ENCODE peak calls at places on chromosomes 6 and 20, in six cellular contexts. One of them, this sample, is unnamed.

GRCh38 chr6:5846889-5847288 is 159.8 kb downstream of the NRN1 start:
- DNase-seq in brain microvascular endothelial cell: no peak
- DNase-seq in glutamatergic neuron: no peak
- DNase-seq in H7: no peak
- DNase-seq in AG04450: no peak
- DNase-seq in pulmonary artery endothelial cell: no peak
- DNase-seq in this sample: no peak

GRCh38 chr6:1079525-1079924 is 232.4 kb upstream of the FOXQ1 start:
- DNase-seq in AG04450: no peak
- DNase-seq in brain microvascular endothelial cell: peak
- DNase-seq in pulmonary artery endothelial cell: no peak
- DNase-seq in glutamatergic neuron: no peak
- DNase-seq in H7: no peak
- DNase-seq in this sample: no peak

GRCh38 chr6:43831211-43831610 is 61.2 kb downstream of the VEGFA start:
- DNase-seq in brain microvascular endothelial cell: no peak
- DNase-seq in glutamatergic neuron: no peak
- DNase-seq in AG04450: no peak
- DNase-seq in H7: no peak
- DNase-seq in pulmonary artery endothelial cell: no peak
- DNase-seq in this sample: no peak

GRCh38 chr20:24289737-24290481 is 179.5 kb upstream of the SYNDIG1 start:
- DNase-seq in brain microvascular endothelial cell: no peak
- DNase-seq in pulmonary artery endothelial cell: no peak
- DNase-seq in H7: peak
- DNase-seq in AG04450: no peak
- DNase-seq in glutamatergic neuron: no peak
- DNase-seq in this sample: peak

GRCh38 chr6:109821494-109821893 is 130.4 kb downstream of the FIG4 start:
- DNase-seq in brain microvascular endothelial cell: no peak
- DNase-seq in AG04450: no peak
- DNase-seq in H7: no peak
- DNase-seq in glutamatergic neuron: no peak
- DNase-seq in pulmonary artery endothelial cell: no peak
- DNase-seq in this sample: no peak

GRCh38 chr20:52905235-52905634 is 66.9 kb upstream of the TSHZ2 start:
- DNase-seq in brain microvascular endothelial cell: no peak
- DNase-seq in H7: peak
- DNase-seq in glutamatergic neuron: no peak
- DNase-seq in pulmonary artery endothelial cell: no peak
- DNase-seq in AG04450: no peak
- DNase-seq in this sample: no peak

GRCh38 chr6:20746024-20746423 is 211.8 kb downstream of the CDKAL1 start:
- DNase-seq in brain microvascular endothelial cell: no peak
- DNase-seq in glutamatergic neuron: no peak
- DNase-seq in pulmonary artery endothelial cell: no peak
- DNase-seq in AG04450: no peak
- DNase-seq in H7: no peak
- DNase-seq in this sample: no peak

GRCh38 chr6:36360241-36361054 is 23.8 kb upstream of the BNIP5 start:
- DNase-seq in H7: peak
- DNase-seq in glutamatergic neuron: peak
- DNase-seq in AG04450: no peak
- DNase-seq in pulmonary artery endothelial cell: no peak
- DNase-seq in brain microvascular endothelial cell: peak
- DNase-seq in this sample: peak

GRCh38 chr6:37882724-37883413 is 63.3 kb downstream of the ZFAND3 start:
- DNase-seq in brain microvascular endothelial cell: peak
- DNase-seq in H7: no peak
- DNase-seq in glutamatergic neuron: no peak
- DNase-seq in pulmonary artery endothelial cell: no peak
- DNase-seq in AG04450: peak
- DNase-seq in this sample: no peak

GRCh38 chr6:13863699-13864155 is 49.4 kb upstream of the MCUR1 start:
- DNase-seq in H7: no peak
- DNase-seq in pulmonary artery endothelial cell: no peak
- DNase-seq in AG04450: no peak
- DNase-seq in glutamatergic neuron: no peak
- DNase-seq in brain microvascular endothelial cell: no peak
- DNase-seq in this sample: no peak

GRCh38 chr6:27251672-27252251 is 4.3 kb downstream of the PRSS16 start:
- DNase-seq in AG04450: no peak
- DNase-seq in pulmonary artery endothelial cell: no peak
- DNase-seq in H7: peak
- DNase-seq in brain microvascular endothelial cell: peak
- DNase-seq in glutamatergic neuron: peak
- DNase-seq in this sample: peak

GRCh38 chr6:47111685-47112084 is 69.6 kb upstream of the ADGRF1 start:
- DNase-seq in H7: no peak
- DNase-seq in pulmonary artery endothelial cell: no peak
- DNase-seq in AG04450: peak
- DNase-seq in glutamatergic neuron: no peak
- DNase-seq in brain microvascular endothelial cell: peak
- DNase-seq in this sample: no peak

GRCh38 chr6:83637953-83638352 is 70.9 kb downstream of the SNAP91 start:
- DNase-seq in brain microvascular endothelial cell: no peak
- DNase-seq in AG04450: no peak
- DNase-seq in pulmonary artery endothelial cell: no peak
- DNase-seq in H7: no peak
- DNase-seq in glutamatergic neuron: no peak
- DNase-seq in this sample: peak

GRCh38 chr6:143589162-143589561 is 77.6 kb upstream of the FUCA2 start:
- DNase-seq in H7: no peak
- DNase-seq in brain microvascular endothelial cell: no peak
- DNase-seq in pulmonary artery endothelial cell: no peak
- DNase-seq in glutamatergic neuron: no peak
- DNase-seq in AG04450: no peak
- DNase-seq in this sample: no peak

GRCh38 chr20:24146231-24146634 is 157.7 kb upstream of the GGTLC1 start:
- DNase-seq in glutamatergic neuron: no peak
- DNase-seq in AG04450: no peak
- DNase-seq in H7: no peak
- DNase-seq in pulmonary artery endothelial cell: no peak
- DNase-seq in brain microvascular endothelial cell: no peak
- DNase-seq in this sample: no peak

GRCh38 chr6:54988576-54988975 is 142.0 kb downstream of the FAM83B start:
- DNase-seq in brain microvascular endothelial cell: no peak
- DNase-seq in AG04450: no peak
- DNase-seq in glutamatergic neuron: no peak
- DNase-seq in pulmonary artery endothelial cell: no peak
- DNase-seq in H7: no peak
- DNase-seq in this sample: no peak

GRCh38 chr6:125338381-125338780 is 36.6 kb upstream of the HDDC2 start:
- DNase-seq in H7: no peak
- DNase-seq in brain microvascular endothelial cell: no peak
- DNase-seq in AG04450: no peak
- DNase-seq in glutamatergic neuron: no peak
- DNase-seq in pulmonary artery endothelial cell: no peak
- DNase-seq in this sample: no peak

GRCh38 chr6:138571585-138572199 is 72.4 kb upstream of the NHSL1 start:
- DNase-seq in H7: no peak
- DNase-seq in pulmonary artery endothelial cell: no peak
- DNase-seq in AG04450: no peak
- DNase-seq in glutamatergic neuron: no peak
- DNase-seq in brain microvascular endothelial cell: no peak
- DNase-seq in this sample: no peak

GRCh38 chr20:4038047-4038459 is 22.7 kb upstream of the RNF24 start:
- DNase-seq in glutamatergic neuron: peak
- DNase-seq in pulmonary artery endothelial cell: no peak
- DNase-seq in AG04450: no peak
- DNase-seq in H7: no peak
- DNase-seq in brain microvascular endothelial cell: peak
- DNase-seq in this sample: peak

GRCh38 chr20:9565910-9566550 is 51.6 kb downstream of the LAMP5 start:
- DNase-seq in H7: no peak
- DNase-seq in AG04450: no peak
- DNase-seq in brain microvascular endothelial cell: no peak
- DNase-seq in glutamatergic neuron: no peak
- DNase-seq in pulmonary artery endothelial cell: no peak
- DNase-seq in this sample: no peak

GRCh38 chr20:15760217-15760567 is 813.1 kb downstream of the KIF16B start:
- DNase-seq in pulmonary artery endothelial cell: no peak
- DNase-seq in glutamatergic neuron: peak
- DNase-seq in H7: no peak
- DNase-seq in AG04450: no peak
- DNase-seq in brain microvascular endothelial cell: no peak
- DNase-seq in this sample: no peak

GRCh38 chr6:14086701-14087100 is 30.9 kb upstream of the CD83 start:
- DNase-seq in AG04450: no peak
- DNase-seq in H7: no peak
- DNase-seq in glutamatergic neuron: no peak
- DNase-seq in pulmonary artery endothelial cell: no peak
- DNase-seq in brain microvascular endothelial cell: no peak
- DNase-seq in this sample: no peak

GRCh38 chr6:142987490-142987889 is 42.5 kb upstream of the HIVEP2 start:
- DNase-seq in AG04450: no peak
- DNase-seq in H7: no peak
- DNase-seq in glutamatergic neuron: no peak
- DNase-seq in brain microvascular endothelial cell: no peak
- DNase-seq in pulmonary artery endothelial cell: no peak
- DNase-seq in this sample: no peak

This sample was measured in H9.